ENCODE peak calls at places on chromosomes 6 and 20, in eight cellular contexts. O is NB4, R is heart left ventricle, Z is ovary, T is IMR-90, M is adrenal gland, Q is Peyer's patch, I is vagina. N is an unnamed sample.
A peak's percentile ranks its signal among the peaks of the same experiment; 100 is the strongest.

GRCh38 chr20:3751664-3752385 is 15.7 kb downstream of the ADISSP start:
- DNase-seq in O (no peak), R (peak; percentile 84), Z (no peak), T (no peak), M (peak; percentile 72), Q (peak; percentile 64), I (no peak), N (no peak)

GRCh38 chr20:10747019-10747418 is 73.2 kb upstream of the JAG1 start:
- DNase-seq in O (no peak), R (no peak), Z (no peak), T (no peak), M (no peak), Q (no peak), I (no peak), N (no peak)

GRCh38 chr6:110593637-110594036 is 117.2 kb upstream of the SLC22A16 start:
- DNase-seq in O (no peak), R (no peak), Z (no peak), T (no peak), M (no peak), Q (no peak), I (no peak), N (no peak)

GRCh38 chr6:168711049-168711640 is 270.2 kb downstream of the SMOC2 start:
- DNase-seq in O (no peak), R (no peak), Z (no peak), T (no peak), M (no peak), Q (no peak), I (no peak), N (no peak)

GRCh38 chr6:81901589-81901988 is 149.1 kb upstream of the TENT5A start:
- DNase-seq in O (no peak), R (no peak), Z (peak; percentile 17), T (no peak), M (peak; percentile 26), Q (no peak), I (no peak), N (no peak)

GRCh38 chr6:8082954-8083858 is 19.0 kb upstream of the BLOC1S5 start:
- DNase-seq in O (peak; percentile 40), R (no peak), Z (no peak), T (peak; percentile 96), M (no peak), Q (no peak), I (no peak), N (no peak)

GRCh38 chr6:106056060-106056737 is 29.9 kb upstream of the PRDM1 start:
- DNase-seq in O (no peak), R (no peak), Z (no peak), T (no peak), M (no peak), Q (no peak), I (no peak), N (no peak)

GRCh38 chr20:39645130-39645529 is 683.0 kb downstream of the DHX35 start:
- DNase-seq in O (no peak), R (no peak), Z (no peak), T (no peak), M (no peak), Q (no peak), I (no peak), N (no peak)

GRCh38 chr6:82248233-82248735 is 740 bp upstream of the IBTK start:
- DNase-seq in O (peak; percentile 56), R (no peak), Z (no peak), T (peak; percentile 65), M (no peak), Q (no peak), I (no peak), N (no peak)

GRCh38 chr20:24469116-24470030 is at the start of gene SYNDIG1:
- DNase-seq in O (no peak), R (no peak), Z (no peak), T (no peak), M (no peak), Q (no peak), I (no peak), N (no peak)

GRCh38 chr6:15907914-15908518 is 220.9 kb upstream of the MYLIP start:
- DNase-seq in O (no peak), R (no peak), Z (no peak), T (no peak), M (no peak), Q (no peak), I (no peak), N (no peak)

GRCh38 chr6:43171284-43172126 is 436 bp downstream of the SRF start:
- DNase-seq in O (no peak), R (peak; percentile 75), Z (peak; percentile 29), T (no peak), M (no peak), Q (no peak), I (no peak), N (no peak)

GRCh38 chr20:57094991-57095390 is 171.4 kb downstream of the BMP7 start:
- DNase-seq in O (no peak), R (no peak), Z (no peak), T (no peak), M (no peak), Q (no peak), I (no peak), N (no peak)

GRCh38 chr6:169172435-169172834 is 81.2 kb downstream of the THBS2 start:
- DNase-seq in O (peak; percentile 95), R (no peak), Z (peak; percentile 60), T (peak; percentile 55), M (no peak), Q (no peak), I (peak; percentile 86), N (no peak)

GRCh38 chr20:10225439-10226080 is 6.9 kb downstream of the SNAP25 start:
- DNase-seq in O (peak; percentile 45), R (no peak), Z (no peak), T (no peak), M (no peak), Q (no peak), I (no peak), N (no peak)

GRCh38 chr6:164927288-164928040 is 381.9 kb downstream of the C6orf118 start:
- DNase-seq in O (peak; percentile 73), R (peak; percentile 85), Z (peak; percentile 24), T (peak; percentile 27), M (peak; percentile 68), Q (peak; percentile 70), I (no peak), N (peak; percentile 61)

GRCh38 chr6:29942275-29943052 is at the start of gene HLA-A:
- DNase-seq in O (peak; percentile 75), R (peak; percentile 95), Z (peak; percentile 92), T (peak; percentile 95), M (peak; percentile 98), Q (peak; percentile 90), I (peak; percentile 99), N (peak; percentile 94)
- H3K4me3 ChIP-seq in O (peak within 1 kb of the TSS; percentile 47), R (peak within 1 kb of the TSS; percentile 92), Z (peak within 1 kb of the TSS; percentile 73), T (peak within 1 kb of the TSS; percentile 72), M (peak within 1 kb of the TSS; percentile 33), Q (peak within 1 kb of the TSS; percentile 62), I (peak within 1 kb of the TSS; percentile 50), N (peak within 1 kb of the TSS; percentile 70)

GRCh38 chr6:32980488-32981038 is 12.2 kb downstream of the BRD2 start:
- DNase-seq in O (peak; percentile 27), R (no peak), Z (no peak), T (no peak), M (peak; percentile 45), Q (no peak), I (no peak), N (no peak)

GRCh38 chr6:32982084-32982701 is 13.8 kb downstream of the BRD2 start:
- DNase-seq in O (peak; percentile 50), R (no peak), Z (no peak), T (no peak), M (no peak), Q (no peak), I (no peak), N (no peak)

GRCh38 chr6:32977272-32977952 is 9.0 kb downstream of the BRD2 start:
- DNase-seq in O (no peak), R (no peak), Z (no peak), T (no peak), M (no peak), Q (no peak), I (no peak), N (no peak)

GRCh38 chr6:32977953-32978324 is 9.5 kb downstream of the BRD2 start:
- DNase-seq in O (no peak), R (no peak), Z (no peak), T (no peak), M (no peak), Q (no peak), I (no peak), N (no peak)

GRCh38 chr6:32979720-32980487 is 11.5 kb downstream of the BRD2 start:
- DNase-seq in O (no peak), R (no peak), Z (no peak), T (no peak), M (no peak), Q (no peak), I (no peak), N (no peak)
- TF ChIP-seq POLR2A in O (no peak), R (no peak), Z (no peak), T (no peak), M (no peak), Q (no peak), I (no peak), N (no peak)

GRCh38 chr6:141539617-141540016 is 593.1 kb upstream of the GJE1 start:
- DNase-seq in O (no peak), R (no peak), Z (no peak), T (peak; percentile 49), M (no peak), Q (no peak), I (no peak), N (no peak)

GRCh38 chr6:141541766-141542324 is 590.9 kb upstream of the GJE1 start:
- DNase-seq in O (no peak), R (no peak), Z (no peak), T (peak; percentile 37), M (no peak), Q (no peak), I (no peak), N (no peak)

DNA sequence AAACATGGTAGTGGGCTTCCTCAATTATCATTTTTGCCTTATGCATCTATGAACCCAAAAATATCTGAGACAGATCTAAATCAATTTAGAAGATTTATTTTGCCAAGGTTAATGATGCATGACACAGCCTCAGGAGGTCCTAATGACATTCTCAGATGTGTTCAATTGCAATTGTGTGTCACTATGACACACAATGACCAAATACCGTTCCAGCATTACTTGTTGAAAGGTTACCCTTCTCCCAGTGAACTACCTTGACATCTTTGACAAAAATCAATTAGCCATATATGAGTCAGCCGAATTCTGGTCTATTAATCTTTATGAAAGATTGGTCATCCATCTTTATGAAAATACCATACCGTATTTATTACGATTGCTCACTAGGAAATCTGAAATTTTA is 592.5 kb upstream of the GJE1 start:
- DNase-seq in O (no peak), R (no peak), Z (no peak), T (no peak), M (no peak), Q (no peak), I (no peak), N (no peak)
- H3K4me3 ChIP-seq in O (no peak overlapping the region), R (no peak overlapping the region), Z (no peak overlapping the region), T (no peak overlapping the region), M (no peak overlapping the region), Q (no peak overlapping the region), I (no peak overlapping the region), N (no peak overlapping the region)

DNA sequence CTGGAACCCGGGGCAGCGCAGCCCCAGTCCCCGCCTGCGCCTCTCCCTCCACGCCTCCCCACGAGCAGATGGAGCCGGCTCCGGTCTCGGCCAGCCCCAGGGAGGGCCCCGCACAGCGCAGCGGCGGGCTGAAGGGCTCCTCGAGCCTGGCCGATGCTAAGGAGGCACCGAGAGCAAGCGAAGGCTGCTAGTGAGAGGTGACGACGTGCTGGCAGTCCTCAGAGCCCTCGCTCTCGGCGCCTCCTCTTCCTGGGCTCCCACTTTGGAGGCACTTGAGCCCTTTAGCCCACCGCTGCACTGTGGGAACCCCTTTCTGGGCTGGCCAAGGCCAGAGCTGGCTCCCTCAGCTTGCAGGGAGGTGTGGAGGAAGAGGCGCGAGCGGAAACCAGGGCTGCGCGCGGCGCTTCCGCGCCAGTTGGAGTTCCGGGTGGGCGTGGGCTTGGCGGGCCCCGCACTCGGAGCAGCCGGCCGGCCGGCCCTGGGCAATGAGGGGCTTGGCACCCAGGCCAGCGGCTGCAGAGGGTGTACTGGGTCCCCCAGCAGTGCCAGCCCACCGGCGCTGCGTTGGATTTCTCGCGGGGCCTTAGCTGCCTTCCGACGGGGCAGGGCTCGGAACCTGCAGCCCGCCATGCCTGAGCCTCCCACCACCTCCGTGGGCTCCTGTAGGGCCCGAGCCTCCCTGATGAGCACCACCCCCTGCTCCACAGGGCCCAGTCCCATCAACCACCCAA is 2.5 kb upstream of the TMEM14C start:
- DNase-seq in O (peak; percentile 84), R (peak; percentile 86), Z (peak; percentile 39), T (peak; percentile 17), M (no peak), Q (peak; percentile 76), I (no peak), N (no peak)
- TF ChIP-seq POLR2A in O (no peak), R (no peak), Z (no peak), T (no peak), M (peak; percentile 51), Q (peak; percentile 40), I (no peak), N (no peak)

N was measured in gastrocnemius medialis.